ENCODE peak calls at places on chromosomes 12 and 14, in six cellular contexts. Y is dorsolateral prefrontal cortex, I is cardiac muscle cell, R is neural progenitor cell, K is BJ, Q is breast epithelium. T is an unnamed sample.

GRCh38 chr12:14327717-14328116 is 37.8 kb upstream of the ATF7IP start:
- DNase-seq in Y (no peak), R (no peak), I (no peak), Q (no peak), K (peak; percentile 9), T (no peak)

GRCh38 chr12:119334459-119335170 is at the start of gene CCDC60:
- DNase-seq in R (peak; percentile 96), K (no peak), Y (no peak), I (peak; percentile 92), Q (no peak), T (no peak)

GRCh38 chr12:118189761-118190181 is 53.8 kb downstream of the PEBP1 start:
- DNase-seq in Y (peak; percentile 66), I (peak; percentile 80), K (no peak), Q (no peak), R (peak; percentile 59), T (no peak)

GRCh38 chr12:46661161-46661845 is 164.5 kb downstream of the SLC38A4 start:
- DNase-seq in K (peak; percentile 26), R (peak; percentile 76), I (peak; percentile 78), Q (no peak), Y (no peak), T (no peak)

GRCh38 chr12:117028254-117028653 is 71.0 kb downstream of the TESC start:
- DNase-seq in K (no peak), R (no peak), Q (no peak), I (no peak), Y (peak; percentile 26), T (no peak)

GRCh38 chr12:94941440-94941862 is 62.0 kb downstream of the NDUFA12 start:
- DNase-seq in R (peak; percentile 11), I (peak; percentile 10), Y (no peak), Q (no peak), K (peak; percentile 39), T (peak; percentile 75)

GRCh38 chr12:83140135-83140534 is 453.4 kb downstream of the TMTC2 start:
- DNase-seq in K (no peak), R (no peak), Y (no peak), I (no peak), Q (no peak), T (no peak)

GRCh38 chr14:22980672-22981089 is 1.7 kb downstream of the AJUBA start:
- DNase-seq in R (peak; percentile 87), K (no peak), I (peak; percentile 66), Q (peak; percentile 73), Y (no peak), T (no peak)

GRCh38 chr12:96571101-96571862 is 81.9 kb downstream of the CFAP54 start:
- DNase-seq in K (no peak), Q (no peak), R (no peak), Y (no peak), I (no peak), T (no peak)

GRCh38 chr14:54355698-54356097 is 41.1 kb upstream of the CDKN3 start:
- DNase-seq in R (no peak), I (no peak), K (no peak), Y (no peak), Q (no peak), T (no peak)

GRCh38 chr12:10716704-10717315 is 6.3 kb downstream of the YBX3 start:
- DNase-seq in I (no peak), R (peak; percentile 8), K (peak; percentile 84), Y (no peak), Q (peak; percentile 92), T (peak; percentile 83)

GRCh38 chr12:6869049-6870021 is 2.0 kb downstream of the TPI1 start:
- DNase-seq in Q (peak; percentile 74), I (peak; percentile 90), R (peak; percentile 90), K (no peak), Y (peak; percentile 81), T (peak; percentile 85)

GRCh38 chr12:104634852-104635251 is 178.1 kb downstream of the CHST11 start:
- DNase-seq in R (no peak), Y (no peak), I (no peak), K (no peak), Q (no peak), T (no peak)

GRCh38 chr14:72420749-72421452 is 473.0 kb downstream of the DPF3 start:
- DNase-seq in Q (peak; percentile 71), I (peak; percentile 79), R (peak; percentile 76), Y (peak; percentile 92), K (no peak), T (peak; percentile 76)

GRCh38 chr12:53061404-53062010 is 11.6 kb downstream of the TNS2 start:
- DNase-seq in R (peak; percentile 48), Y (no peak), I (no peak), K (no peak), Q (peak; percentile 69), T (peak; percentile 56)

GRCh38 chr14:60654303-60654925 is 5.1 kb upstream of the SIX1 start:
- DNase-seq in R (peak; percentile 16), Q (no peak), K (peak; percentile 83), I (no peak), Y (no peak), T (no peak)

GRCh38 chr12:100348657-100349454 is 8.0 kb upstream of the SLC17A8 start:
- DNase-seq in R (peak; percentile 57), Y (no peak), K (no peak), I (no peak), Q (no peak), T (no peak)

GRCh38 chr12:116784238-116784612 is 46.1 kb downstream of the RNFT2 start:
- DNase-seq in Y (no peak), I (no peak), Q (no peak), K (no peak), R (no peak), T (no peak)

GRCh38 chr14:54814076-54814475 is 88.5 kb downstream of the GCH1 start:
- DNase-seq in R (no peak), Y (no peak), K (no peak), Q (no peak), I (no peak), T (no peak)

GRCh38 chr12:31342314-31342713 is 16.4 kb upstream of the SINHCAF start:
- DNase-seq in R (no peak), I (no peak), Y (no peak), K (no peak), Q (no peak), T (no peak)

GRCh38 chr12:70456953-70457352 is 90.9 kb downstream of the KCNMB4 start:
- DNase-seq in I (no peak), Q (no peak), R (no peak), Y (no peak), K (no peak), T (no peak)

GRCh38 chr14:32764131-32764530 is 174.5 kb upstream of the NPAS3 start:
- DNase-seq in I (no peak), R (no peak), Q (no peak), Y (no peak), K (no peak), T (no peak)

GRCh38 chr14:33435911-33436310 is 497.2 kb downstream of the NPAS3 start:
- DNase-seq in R (no peak), Y (no peak), K (peak; percentile 35), I (no peak), Q (no peak), T (no peak)

GRCh38 chr12:21940972-21941521 is at the start of gene ABCC9:
- DNase-seq in Q (no peak), I (peak; percentile 60), Y (peak; percentile 41), K (no peak), R (peak; percentile 72), T (peak; percentile 72)

GRCh38 chr12:49792181-49792970 is 35.8 kb downstream of the NCKAP5L start:
- DNase-seq in I (no peak), R (no peak), Q (no peak), Y (no peak), K (no peak), T (no peak)

GRCh38 chr12:56220611-56221232 is 1.0 kb downstream of the RNF41 start:
- DNase-seq in K (no peak), R (no peak), I (no peak), Q (no peak), Y (no peak), T (no peak)

GRCh38 chr12:46507766-46508165 is 135.2 kb upstream of the SLC38A2 start:
- DNase-seq in K (no peak), Q (no peak), R (no peak), Y (no peak), I (no peak), T (no peak)

DNA sequence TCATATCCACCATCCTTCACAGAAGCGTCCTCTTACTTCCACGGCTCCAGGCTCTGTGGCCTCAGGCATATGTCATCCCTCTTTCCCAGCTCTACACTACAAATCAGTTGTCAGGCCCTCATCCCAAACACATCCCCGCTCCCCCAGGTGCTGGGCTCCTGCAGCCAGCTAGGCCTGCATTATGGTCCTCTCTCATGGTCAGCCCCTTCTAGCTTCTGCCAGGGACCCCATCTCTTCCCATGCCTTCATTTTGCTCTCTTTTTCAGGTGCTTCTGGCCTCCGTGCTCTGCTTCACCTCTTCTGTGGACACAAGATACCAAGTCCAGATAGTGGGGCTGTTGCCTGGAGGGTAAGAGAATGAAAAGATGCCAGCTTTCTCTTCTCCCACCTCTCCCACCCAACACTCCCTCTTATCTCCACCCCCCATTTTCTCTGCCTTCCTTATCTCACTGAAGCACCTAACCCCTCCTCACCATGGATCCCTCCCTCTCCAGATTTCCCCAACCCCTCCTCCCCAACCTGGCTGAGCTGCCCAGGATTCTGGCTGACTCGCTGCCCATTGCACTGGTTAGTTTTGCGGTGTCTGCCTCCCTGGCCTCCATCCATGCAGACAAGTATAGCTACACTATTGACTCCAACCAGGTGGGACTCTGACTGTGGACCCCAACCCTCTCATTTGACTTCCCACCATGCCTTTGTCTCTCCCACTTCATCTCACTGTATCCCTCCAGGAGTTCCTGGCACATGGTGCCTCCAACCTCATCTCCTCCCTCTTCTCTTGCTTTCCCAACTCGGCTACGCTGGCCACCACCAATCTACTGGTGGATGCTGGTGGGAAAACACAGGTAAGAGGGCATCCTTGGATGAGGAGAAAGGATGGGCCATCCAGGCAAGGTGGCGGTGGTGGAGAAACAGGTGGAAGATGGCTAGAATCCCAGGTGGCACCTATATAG is 10.4 kb downstream of the B4GALNT1 start:
- DNase-seq in R (no peak), I (no peak), Y (no peak), Q (no peak), K (no peak), T (no peak)
- H3K27me3 ChIP-seq in R (peaks cover 100% of the 10 kb centered on the region), I (peaks cover 100% of the 10 kb centered on the region), Y (peaks cover 6% of the 10 kb centered on the region), Q (no peaks in the 10 kb centered on the region), K (peaks cover 33% of the 10 kb centered on the region), T (peaks cover 12% of the 10 kb centered on the region)

GRCh38 chr14:51963164-51963733 is 26.1 kb upstream of the RTRAF start:
- DNase-seq in I (no peak), Q (no peak), R (no peak), K (no peak), Y (no peak), T (no peak)
- H3K4me3 ChIP-seq in I (no peak overlapping the region), Q (peak overlapping the region; percentile 5), R (no peak overlapping the region), K (no peak overlapping the region), Y (no peak overlapping the region), T (no peak overlapping the region)

GRCh38 chr12:130049666-130050065 is 112.6 kb upstream of the FZD10 start:
- DNase-seq in Y (no peak), Q (no peak), I (no peak), K (no peak), R (peak; percentile 43), T (no peak)

GRCh38 chr12:130044991-130045621 is 117.2 kb upstream of the FZD10 start:
- DNase-seq in Y (no peak), R (peak; percentile 69), K (no peak), I (peak; percentile 29), Q (no peak), T (no peak)

GRCh38 chr12:130041983-130042812 is 120.1 kb upstream of the FZD10 start:
- DNase-seq in Q (no peak), R (peak; percentile 82), I (peak; percentile 78), K (no peak), Y (peak; percentile 86), T (peak; percentile 68)

GRCh38 chr12:130043685-130044421 is 118.4 kb upstream of the FZD10 start:
- DNase-seq in Y (no peak), R (no peak), I (no peak), Q (no peak), K (no peak), T (no peak)
- H3K27me3 ChIP-seq in Y (peaks cover 4% of the 10 kb centered on the region), R (peaks cover 100% of the 10 kb centered on the region), I (peaks cover 96% of the 10 kb centered on the region), Q (no peaks in the 10 kb centered on the region), K (no peaks in the 10 kb centered on the region), T (peaks cover 43% of the 10 kb centered on the region)

GRCh38 chr12:88037770-88038169 is 8.6 kb upstream of the C12orf50 start:
- DNase-seq in I (no peak), Q (no peak), Y (no peak), R (no peak), K (no peak), T (no peak)
- H3K4me3 ChIP-seq in I (no peak overlapping the region), Q (no peak overlapping the region), Y (peak overlapping the region; percentile 71), R (no peak overlapping the region), K (no peak overlapping the region), T (no peak overlapping the region)